ENCODE peak calls at places on chromosomes 5 and 9, in eight cellular contexts. N, Y, J, A, T, X, M and O are unnamed samples.

GRCh38 chr5:73299665-73300435 is 126.9 kb downstream of the TMEM174 start:
- DNase-seq in N (no peak), Y (no peak), J (peak), A (no peak), T (no peak), X (no peak), M (no peak), O (no peak)

GRCh38 chr9:121297414-121297813 is 29.5 kb downstream of the GSN start:
- DNase-seq in N (no peak), Y (no peak), J (no peak), A (no peak), T (no peak), X (no peak), M (no peak), O (no peak)

GRCh38 chr9:21903380-21903965 is 90.7 kb downstream of the CDKN2A start:
- DNase-seq in N (no peak), Y (no peak), J (no peak), A (no peak), T (no peak), X (no peak), M (no peak), O (no peak)

GRCh38 chr5:86688414-86688813 is 70.7 kb downstream of the COX7C start:
- DNase-seq in N (no peak), Y (no peak), J (no peak), A (no peak), T (no peak), X (no peak), M (no peak), O (no peak)

GRCh38 chr5:54669845-54670635 is 152.5 kb downstream of the SNX18 start:
- DNase-seq in N (no peak), Y (no peak), J (no peak), A (no peak), T (no peak), X (no peak), M (no peak), O (no peak)

GRCh38 chr9:84996049-84996448 is 326.5 kb downstream of the NTRK2 start:
- DNase-seq in N (no peak), Y (no peak), J (no peak), A (no peak), T (no peak), X (no peak), M (no peak), O (no peak)

GRCh38 chr9:21616082-21616778 is 134.1 kb upstream of the IFNE start:
- DNase-seq in N (no peak), Y (peak), J (peak), A (no peak), T (no peak), X (no peak), M (no peak), O (peak)

GRCh38 chr5:142828797-142829535 is 58.8 kb downstream of the ARHGAP26 start:
- DNase-seq in N (no peak), Y (no peak), J (no peak), A (no peak), T (no peak), X (no peak), M (no peak), O (no peak)

GRCh38 chr5:53418844-53419243 is 61.6 kb upstream of the FST start:
- DNase-seq in N (no peak), Y (no peak), J (peak), A (no peak), T (no peak), X (no peak), M (no peak), O (peak)

GRCh38 chr9:125430611-125431305 is 169.1 kb downstream of the GAPVD1 start:
- DNase-seq in N (no peak), Y (no peak), J (no peak), A (no peak), T (no peak), X (no peak), M (no peak), O (no peak)

GRCh38 chr9:113951032-113951372 is 74.9 kb downstream of the ZNF618 start:
- DNase-seq in N (no peak), Y (no peak), J (no peak), A (no peak), T (no peak), X (no peak), M (no peak), O (no peak)

GRCh38 chr5:1831677-1832313 is 30.6 kb downstream of the NDUFS6 start:
- DNase-seq in N (no peak), Y (no peak), J (no peak), A (no peak), T (no peak), X (no peak), M (no peak), O (no peak)

GRCh38 chr5:75734913-75735789 is 17.9 kb upstream of the POC5 start:
- DNase-seq in N (peak), Y (peak), J (no peak), A (peak), T (peak), X (no peak), M (no peak), O (no peak)

GRCh38 chr9:126524353-126525077 is 89.2 kb upstream of the LMX1B start:
- DNase-seq in N (no peak), Y (no peak), J (no peak), A (no peak), T (no peak), X (no peak), M (no peak), O (no peak)

GRCh38 chr5:45274241-45274640 is 421.9 kb downstream of the HCN1 start:
- DNase-seq in N (no peak), Y (no peak), J (no peak), A (no peak), T (no peak), X (no peak), M (no peak), O (no peak)

GRCh38 chr5:74131256-74131655 is 505.3 kb downstream of the ARHGEF28 start:
- DNase-seq in N (no peak), Y (no peak), J (no peak), A (no peak), T (no peak), X (no peak), M (no peak), O (no peak)

GRCh38 chr5:139806726-139807646 is 11.4 kb downstream of the PSD2 start:
- DNase-seq in N (no peak), Y (no peak), J (no peak), A (no peak), T (peak), X (no peak), M (peak), O (no peak)

GRCh38 chr5:125291447-125291846 is 545.0 kb upstream of the ZNF608 start:
- DNase-seq in N (no peak), Y (no peak), J (no peak), A (no peak), T (no peak), X (no peak), M (no peak), O (no peak)

GRCh38 chr5:16740046-16740445 is 123.2 kb upstream of the RETREG1 start:
- DNase-seq in N (no peak), Y (no peak), J (no peak), A (no peak), T (no peak), X (no peak), M (no peak), O (no peak)

GRCh38 chr9:673966-674526 is 167.5 kb upstream of the DMRT1 start:
- DNase-seq in N (peak), Y (no peak), J (no peak), A (no peak), T (no peak), X (no peak), M (no peak), O (no peak)

GRCh38 chr9:71243951-71244350 is 122.5 kb upstream of the TRPM3 start:
- DNase-seq in N (no peak), Y (no peak), J (no peak), A (no peak), T (no peak), X (no peak), M (no peak), O (no peak)

GRCh38 chr9:4855861-4856260 is 63.1 kb downstream of the RCL1 start:
- DNase-seq in N (no peak), Y (no peak), J (peak), A (no peak), T (no peak), X (no peak), M (no peak), O (peak)

GRCh38 chr5:124902097-124902821 is 155.8 kb upstream of the ZNF608 start:
- DNase-seq in N (no peak), Y (no peak), J (peak), A (peak), T (no peak), X (no peak), M (no peak), O (no peak)

GRCh38 chr5:173293817-173294672 is 34.2 kb downstream of the STC2 start:
- DNase-seq in N (peak), Y (peak), J (peak), A (peak), T (peak), X (peak), M (peak), O (peak)
- H3K4me3 ChIP-seq in N (peak), Y (peak), J (no peak), A (no peak), T (peak), X (peak), M (no peak), O (peak)

DNA sequence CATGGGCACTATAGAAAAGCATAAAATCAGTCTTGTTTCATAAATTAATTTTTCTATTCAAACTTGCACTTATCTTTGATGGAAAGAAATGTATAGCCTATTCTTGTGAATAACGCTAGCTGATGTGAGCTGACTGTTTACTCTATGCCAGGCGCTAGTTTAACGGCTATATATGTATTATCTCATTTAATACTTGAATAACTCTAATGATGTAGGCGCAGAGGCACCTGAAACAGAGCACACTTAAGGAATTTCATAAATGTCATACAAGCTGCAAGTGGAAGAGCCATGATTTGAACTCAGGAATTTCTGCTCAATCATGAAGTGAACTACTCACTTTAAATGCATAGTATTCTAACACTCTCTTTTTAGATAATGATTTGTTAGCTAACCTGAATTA is 551.8 kb downstream of the PDE4D start:
- DNase-seq in N (no peak), Y (no peak), J (no peak), A (no peak), T (no peak), X (no peak), M (no peak), O (no peak)
- H3K27ac ChIP-seq in N (no peak), Y (no peak), J (no peak), A (no peak), T (no peak), X (no peak), M (no peak), O (no peak)

DNA sequence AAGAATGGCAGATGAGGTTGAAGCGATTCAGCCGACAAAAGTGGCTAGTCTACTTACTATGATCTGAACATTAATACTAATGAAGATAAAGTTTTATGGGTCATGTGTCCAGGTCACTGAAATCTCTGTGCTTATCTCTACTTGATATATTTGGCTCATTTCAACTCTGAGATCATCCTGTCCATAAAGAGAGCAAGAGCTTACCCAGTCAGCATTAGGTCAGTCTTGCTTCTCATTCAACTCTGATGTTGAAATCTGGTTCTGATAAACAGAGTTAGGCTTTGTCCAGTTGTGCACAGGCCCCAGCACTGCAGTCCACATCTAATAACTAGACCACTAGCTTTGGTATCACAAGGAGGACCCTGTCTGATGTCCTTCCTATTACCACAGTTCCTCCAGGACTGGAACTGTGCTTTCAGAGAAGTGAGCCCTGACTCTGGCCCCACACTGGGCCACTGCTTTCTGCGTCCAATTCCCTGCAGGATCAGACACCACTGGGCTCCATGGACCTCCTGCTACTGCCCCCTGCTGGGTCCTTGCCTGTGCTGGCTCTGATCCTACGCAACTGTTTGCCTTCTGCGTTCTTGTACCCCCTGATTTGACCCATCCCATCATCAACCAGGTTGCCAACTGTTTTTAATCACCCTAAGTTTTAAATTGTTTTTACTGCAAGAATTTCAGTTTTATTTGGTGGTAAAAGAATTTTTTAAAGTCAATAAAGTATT is 23.7 kb upstream of the FAM120A start:
- DNase-seq in N (peak), Y (no peak), J (no peak), A (no peak), T (no peak), X (no peak), M (no peak), O (no peak)
- TF ChIP-seq CTCF in N (peak), Y (peak), J (no peak), A (peak), T (peak), X (no peak), M (no peak), O (peak)

DNA sequence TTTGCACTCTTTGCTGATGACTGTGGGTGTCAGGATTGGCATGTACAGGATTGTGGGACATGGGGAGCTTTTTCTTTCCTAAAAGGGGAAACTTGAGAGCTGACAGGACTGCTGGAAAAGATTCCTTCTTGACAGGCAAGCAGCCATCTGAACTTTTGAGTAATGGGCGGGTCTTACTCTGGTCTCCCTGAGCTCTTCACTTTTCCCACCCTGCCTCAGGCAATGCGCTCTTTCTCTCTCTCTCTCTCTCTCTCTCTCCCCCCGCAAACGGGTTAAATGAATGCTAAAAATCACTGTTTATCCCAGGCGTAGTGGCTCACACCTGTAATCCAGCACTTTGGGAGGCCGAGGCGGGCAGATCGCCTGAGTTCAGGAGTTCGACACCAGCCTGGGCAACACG is 37.1 kb upstream of the F2RL1 start:
- DNase-seq in N (no peak), Y (no peak), J (no peak), A (no peak), T (no peak), X (no peak), M (no peak), O (no peak)
- H3K4me3 ChIP-seq in N (no peak), Y (no peak), J (no peak), A (no peak), T (no peak), X (no peak), M (no peak), O (no peak)

GRCh38 chr9:76112151-76112550 is 221.7 kb downstream of the PCSK5 start:
- DNase-seq in N (no peak), Y (no peak), J (no peak), A (no peak), T (no peak), X (no peak), M (no peak), O (no peak)
- H3K27ac ChIP-seq in N (no peak), Y (no peak), J (no peak), A (no peak), T (no peak), X (no peak), M (no peak), O (no peak)

GRCh38 chr5:78761831-78762230 is 113.3 kb upstream of the LHFPL2 start:
- DNase-seq in N (peak), Y (no peak), J (no peak), A (no peak), T (no peak), X (no peak), M (no peak), O (no peak)

GRCh38 chr5:78758169-78758839 is 109.7 kb upstream of the LHFPL2 start:
- DNase-seq in N (peak), Y (no peak), J (peak), A (peak), T (no peak), X (no peak), M (no peak), O (peak)

GRCh38 chr5:78757269-78758053 is 108.9 kb upstream of the LHFPL2 start:
- DNase-seq in N (peak), Y (no peak), J (peak), A (no peak), T (peak), X (no peak), M (peak), O (peak)

GRCh38 chr5:78763659-78764189 is 115.2 kb upstream of the LHFPL2 start:
- DNase-seq in N (no peak), Y (no peak), J (no peak), A (no peak), T (no peak), X (no peak), M (no peak), O (no peak)

GRCh38 chr5:78760411-78761169 is 112.0 kb upstream of the LHFPL2 start:
- DNase-seq in N (peak), Y (no peak), J (no peak), A (peak), T (no peak), X (no peak), M (no peak), O (no peak)
- TF ChIP-seq CTCF in N (no peak), Y (peak), J (no peak), A (peak), T (peak), X (no peak), M (no peak), O (peak)

DNA sequence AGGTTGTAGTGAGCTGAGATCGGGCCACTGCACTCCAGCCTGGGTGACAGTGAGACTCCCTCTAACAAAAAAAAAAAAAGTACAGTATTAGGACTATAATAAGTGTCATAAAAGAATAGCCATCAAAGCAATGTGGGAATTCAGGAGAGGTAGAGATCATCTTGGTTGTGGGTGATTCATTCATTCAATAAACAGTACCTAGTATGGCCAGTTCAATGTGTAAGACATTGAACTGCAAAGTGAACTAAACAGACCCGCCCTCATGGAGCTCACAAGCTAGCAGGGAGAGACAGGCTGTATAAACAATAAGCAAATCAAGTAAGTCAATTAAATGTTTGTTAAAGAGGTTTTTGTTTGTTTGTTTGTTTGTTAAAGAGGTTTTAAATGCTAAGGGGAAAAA is 146.1 kb upstream of the RANBP3L start:
- DNase-seq in N (no peak), Y (no peak), J (no peak), A (no peak), T (no peak), X (no peak), M (no peak), O (no peak)
- H3K4me3 ChIP-seq in N (no peak), Y (no peak), J (no peak), A (no peak), T (no peak), X (no peak), M (no peak), O (no peak)

GRCh38 chr9:83935276-83935890 is 14.2 kb upstream of the KIF27 start:
- DNase-seq in N (no peak), Y (peak), J (peak), A (no peak), T (no peak), X (no peak), M (no peak), O (no peak)

GRCh38 chr9:83932851-83933250 is 11.6 kb upstream of the KIF27 start:
- DNase-seq in N (no peak), Y (no peak), J (no peak), A (no peak), T (no peak), X (no peak), M (no peak), O (no peak)

GRCh38 chr9:83934569-83935275 is 13.5 kb upstream of the KIF27 start:
- DNase-seq in N (no peak), Y (peak), J (peak), A (no peak), T (no peak), X (no peak), M (no peak), O (no peak)

GRCh38 chr9:83932001-83932400 is 10.8 kb upstream of the KIF27 start:
- DNase-seq in N (no peak), Y (no peak), J (no peak), A (no peak), T (no peak), X (no peak), M (no peak), O (no peak)

GRCh38 chr9:83933804-83934203 is 12.6 kb upstream of the KIF27 start:
- DNase-seq in N (no peak), Y (no peak), J (peak), A (no peak), T (no peak), X (no peak), M (no peak), O (no peak)
- H3K27ac ChIP-seq in N (no peak), Y (no peak), J (no peak), A (no peak), T (no peak), X (no peak), M (no peak), O (no peak)

GRCh38 chr9:95736370-95736769 is 139.1 kb upstream of the ERCC6L2 start:
- DNase-seq in N (no peak), Y (no peak), J (no peak), A (peak), T (no peak), X (no peak), M (no peak), O (no peak)
- TF ChIP-seq CTCF in N (peak), Y (peak), J (no peak), A (peak), T (peak), X (peak), M (no peak), O (peak)